ENCODE peak calls at places on chromosome 5, in four cellular contexts. N is CD14-positive monocyte; W is nephron progenitor cell; C is CD4-positive, alpha-beta T cell. H is an unnamed sample.

GRCh38 chr5:74409166-74409706 is 231.3 kb downstream of the ENC1 start:
- DNase-seq in W (no peak), C (no peak), N (no peak), H (no peak)

GRCh38 chr5:97547999-97548797 is 365.2 kb upstream of the RIOK2 start:
- DNase-seq in N (no peak), W (no peak), C (no peak), H (no peak)

GRCh38 chr5:90613918-90614504 is 55.4 kb downstream of the ADGRV1 start:
- DNase-seq in N (no peak), W (no peak), C (no peak), H (no peak)

GRCh38 chr5:31743678-31744077 is 104.7 kb downstream of the PDZD2 start:
- DNase-seq in C (no peak), W (no peak), N (no peak), H (no peak)

GRCh38 chr5:158590936-158591863 is 508.5 kb downstream of the EBF1 start:
- DNase-seq in W (peak), C (no peak), N (no peak), H (no peak)

GRCh38 chr5:59893436-59894227 is at the start of gene PDE4D:
- DNase-seq in W (peak), N (peak), C (no peak), H (peak)

GRCh38 chr5:40853632-40854192 is 12.5 kb downstream of the CARD6 start:
- DNase-seq in W (no peak), N (no peak), C (no peak), H (no peak)

GRCh38 chr5:74953961-74954720 is 88.0 kb upstream of the FAM169A start:
- DNase-seq in W (no peak), N (no peak), C (no peak), H (no peak)

GRCh38 chr5:6544561-6544935 is 88.3 kb downstream of the NSUN2 start:
- DNase-seq in N (no peak), C (no peak), W (no peak), H (no peak)

GRCh38 chr5:178304016-178304415 is 71.4 kb upstream of the PHYKPL start:
- DNase-seq in C (no peak), W (no peak), N (no peak), H (peak)
- TF ChIP-seq CTCF in C (no peak), W (no peak), N (no peak), H (no peak)

GRCh38 chr5:112210430-112211005 is 208.6 kb downstream of the EPB41L4A start:
- DNase-seq in W (peak), N (no peak), C (no peak), H (no peak)
- TF ChIP-seq CTCF in W (peak), N (peak), C (no peak), H (peak)

GRCh38 chr5:14240366-14240765 is 97.2 kb downstream of the TRIO start:
- DNase-seq in C (no peak), N (no peak), W (no peak), H (no peak)

GRCh38 chr5:14242447-14242846 is 99.3 kb downstream of the TRIO start:
- DNase-seq in C (no peak), W (no peak), N (no peak), H (no peak)

GRCh38 chr5:14244721-14245518 is 101.8 kb downstream of the TRIO start:
- DNase-seq in N (no peak), W (no peak), C (no peak), H (no peak)

GRCh38 chr5:14243768-14244167 is 100.6 kb downstream of the TRIO start:
- DNase-seq in C (no peak), W (no peak), N (no peak), H (no peak)

DNA sequence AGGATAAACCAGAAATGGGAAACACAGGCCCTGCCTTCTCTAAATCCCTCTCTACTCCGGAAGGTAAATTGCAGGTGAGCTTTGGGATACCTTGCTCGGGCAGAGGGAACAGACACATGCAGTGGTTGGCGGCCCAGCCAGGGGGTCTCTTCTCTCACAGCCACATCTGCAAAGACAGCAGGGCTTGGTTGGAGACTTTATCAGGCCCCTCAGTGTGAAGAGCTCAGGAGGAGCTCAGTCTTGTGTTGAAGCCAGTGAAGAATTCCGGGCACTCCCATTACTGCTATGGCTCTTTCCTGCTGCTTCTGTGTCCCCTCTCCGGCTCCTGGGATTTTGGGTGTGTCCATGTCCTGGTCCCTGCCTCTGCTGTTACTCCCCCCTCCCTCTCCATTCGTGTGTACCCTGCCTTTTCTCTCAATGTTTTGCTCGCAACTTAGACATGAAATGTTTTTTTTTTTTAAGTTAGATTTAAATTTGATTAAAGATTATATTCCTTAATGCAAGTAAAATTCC is 99.8 kb downstream of the TRIO start:
- DNase-seq in W (no peak), N (no peak), C (no peak), H (no peak)
- TF ChIP-seq CTCF in W (no peak), N (no peak), C (no peak), H (no peak)

DNA sequence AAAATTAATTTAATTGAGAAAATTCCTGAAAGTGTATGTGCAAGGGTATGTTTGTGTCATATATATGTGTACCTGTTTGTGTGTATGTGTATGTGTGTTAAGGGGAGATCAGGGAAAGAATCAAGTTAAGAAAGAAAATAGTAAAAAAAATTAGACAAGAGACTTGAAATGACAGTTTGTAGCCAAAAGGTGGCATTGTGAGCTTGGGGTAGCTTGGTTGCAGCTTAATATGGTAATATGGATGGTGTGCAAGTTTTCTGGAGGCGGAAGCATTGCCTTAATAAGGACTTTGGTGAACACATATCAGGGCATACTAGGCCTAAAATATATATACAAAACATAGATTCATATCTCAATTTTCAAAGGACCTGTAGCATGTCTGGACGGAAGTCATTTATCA is 129.9 kb downstream of the INSYN2B start:
- DNase-seq in N (no peak), W (no peak), C (no peak), H (no peak)
- TF ChIP-seq CTCF in N (peak), W (no peak), C (no peak), H (peak)

GRCh38 chr5:141345327-141345726 is 1.7 kb downstream of the PCDHGA3 start:
- DNase-seq in N (no peak), C (no peak), W (no peak), H (no peak)

GRCh38 chr5:141338538-141339306 is at the start of gene PCDHGA2:
- DNase-seq in C (no peak), W (no peak), N (no peak), H (no peak)

GRCh38 chr5:141343242-141343952 is at the start of gene PCDHGA3:
- DNase-seq in C (no peak), N (no peak), W (no peak), H (no peak)

GRCh38 chr5:141342773-141343172 is 856 bp upstream of the PCDHGA3 start:
- DNase-seq in C (no peak), W (no peak), N (no peak), H (no peak)

GRCh38 chr5:141343953-141344463 is 379 bp downstream of the PCDHGA3 start:
- DNase-seq in C (no peak), N (no peak), W (no peak), H (no peak)
- TF ChIP-seq CTCF in C (no peak), N (peak), W (no peak), H (no peak)

DNA sequence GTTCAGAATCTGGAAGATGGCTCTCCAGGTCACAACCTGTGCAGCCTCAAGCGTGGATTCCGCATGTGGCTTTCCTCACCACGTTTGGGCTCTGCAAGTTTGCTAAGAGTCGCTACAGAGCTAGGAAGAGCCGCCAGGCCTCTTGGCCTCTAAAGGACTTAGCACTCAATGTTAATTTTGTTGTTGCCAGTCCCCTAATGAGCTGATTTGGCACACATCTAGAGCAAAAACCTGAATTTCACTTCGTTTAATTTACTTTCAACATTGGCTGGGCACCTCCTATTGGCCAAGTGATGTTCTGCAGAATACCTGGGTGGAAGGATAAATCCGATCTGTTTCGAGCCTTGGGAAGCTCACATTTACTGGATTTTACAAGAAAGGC is 65.8 kb upstream of the UNC5A start:
- DNase-seq in N (no peak), C (no peak), W (no peak), H (no peak)
- TF ChIP-seq CTCF in N (no peak), C (no peak), W (peak), H (peak)

H was measured in chondrocyte.